ENCODE peak calls at places on chromosomes 7 and 10, in seven cellular contexts. P, U, M, X, Z, W and G are unnamed samples.

GRCh38 chr10:21516270-21517131 is 9.0 kb downstream of the SKIDA1 start:
- DNase-seq in P (peak), U (peak), M (peak), X (no peak), Z (peak), W (peak), G (peak)

GRCh38 chr10:15453462-15453861 is 82.4 kb upstream of the FAM171A1 start:
- DNase-seq in P (no peak), U (no peak), M (no peak), X (no peak), Z (no peak), W (no peak), G (no peak)

GRCh38 chr10:92688927-92689662 is 660 bp upstream of the HHEX start:
- DNase-seq in P (peak), U (peak), M (peak), X (no peak), Z (no peak), W (peak), G (peak)

GRCh38 chr10:16996530-16996964 is 133.1 kb downstream of the CUBN start:
- DNase-seq in P (no peak), U (no peak), M (no peak), X (no peak), Z (no peak), W (peak), G (no peak)

GRCh38 chr7:155811560-155811894 is 736 bp downstream of the SHH start:
- DNase-seq in P (peak), U (no peak), M (no peak), X (no peak), Z (no peak), W (no peak), G (no peak)

GRCh38 chr10:29412452-29413004 is 123.7 kb downstream of the LYZL1 start:
- DNase-seq in P (no peak), U (no peak), M (no peak), X (no peak), Z (no peak), W (peak), G (no peak)

GRCh38 chr7:129433823-129434171 is 435 bp upstream of the STRIP2 start:
- DNase-seq in P (no peak), U (no peak), M (no peak), X (no peak), Z (no peak), W (no peak), G (no peak)

GRCh38 chr7:37045786-37046185 is 321.5 kb upstream of the AOAH start:
- DNase-seq in P (no peak), U (no peak), M (no peak), X (no peak), Z (no peak), W (peak), G (no peak)

GRCh38 chr7:17613338-17614041 is 315.0 kb downstream of the AHR start:
- DNase-seq in P (no peak), U (no peak), M (no peak), X (no peak), Z (no peak), W (no peak), G (no peak)

GRCh38 chr10:49606981-49607535 is 3.1 kb upstream of the SLC18A3 start:
- DNase-seq in P (peak), U (peak), M (peak), X (no peak), Z (peak), W (peak), G (peak)

GRCh38 chr10:116728526-116729096 is 13.8 kb downstream of the HSPA12A start:
- DNase-seq in P (no peak), U (no peak), M (no peak), X (no peak), Z (no peak), W (peak), G (no peak)

GRCh38 chr10:11775412-11775811 is 33.2 kb downstream of the ECHDC3 start:
- DNase-seq in P (no peak), U (no peak), M (no peak), X (no peak), Z (no peak), W (no peak), G (no peak)

GRCh38 chr10:35607475-35608316 is 2.6 kb downstream of the GJD4 start:
- DNase-seq in P (no peak), U (no peak), M (no peak), X (no peak), Z (no peak), W (peak), G (no peak)

GRCh38 chr7:16491148-16491547 is 25.6 kb upstream of the SOSTDC1 start:
- DNase-seq in P (no peak), U (no peak), M (no peak), X (no peak), Z (no peak), W (no peak), G (no peak)

DNA sequence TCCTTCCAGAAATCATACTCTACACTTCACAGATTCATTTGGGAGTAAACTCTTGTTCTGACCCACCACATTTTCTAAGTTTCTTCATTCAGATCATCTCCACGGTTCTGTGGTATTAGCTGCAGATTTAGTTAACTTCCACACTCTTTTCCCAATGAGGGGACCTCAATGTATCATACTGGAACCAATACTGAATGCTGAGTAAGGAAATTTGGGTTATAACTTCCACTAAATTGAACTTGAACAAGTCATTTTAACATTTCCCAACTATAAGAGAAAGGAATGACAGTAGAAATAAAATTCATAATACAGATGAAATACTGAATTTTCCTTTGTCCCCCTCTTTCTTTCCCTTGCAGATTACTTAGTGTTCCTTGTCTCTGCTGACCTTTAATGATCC is 131.4 kb downstream of the VPS41 start:
- DNase-seq in P (no peak), U (no peak), M (no peak), X (no peak), Z (no peak), W (no peak), G (no peak)
- H3K4me3 ChIP-seq in P (no peak), U (no peak), M (no peak), X (no peak), Z (no peak), W (no peak), G (no peak)

DNA sequence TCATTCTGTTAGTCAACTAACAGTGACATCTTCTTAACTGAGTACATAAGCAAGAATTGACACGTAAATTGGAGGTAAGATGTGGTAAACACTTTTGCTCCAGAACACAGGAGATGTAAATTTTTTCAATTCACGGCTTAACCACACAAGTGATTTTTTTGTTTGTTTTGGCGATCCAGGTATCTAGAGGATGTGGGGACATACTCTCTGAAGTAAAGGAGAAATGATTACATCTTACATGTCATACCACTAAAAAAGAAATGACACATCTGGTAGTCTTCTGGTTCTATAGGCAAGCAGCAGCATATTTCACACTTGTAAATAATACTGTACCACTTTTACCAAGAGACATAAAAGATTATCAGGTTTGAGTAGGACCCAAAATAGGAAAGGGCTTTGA is 200.3 kb upstream of the ZWINT start:
- DNase-seq in P (no peak), U (no peak), M (no peak), X (no peak), Z (no peak), W (no peak), G (no peak)
- H3K4me3 ChIP-seq in P (no peak), U (no peak), M (no peak), X (no peak), Z (no peak), W (no peak), G (no peak)

GRCh38 chr10:110208614-110209398 is 1.4 kb downstream of the MXI1 start:
- DNase-seq in P (peak), U (peak), M (peak), X (no peak), Z (no peak), W (peak), G (peak)

GRCh38 chr10:110206988-110207804 is at the start of gene MXI1:
- DNase-seq in P (peak), U (peak), M (peak), X (no peak), Z (no peak), W (peak), G (peak)

GRCh38 chr10:110203500-110204455 is 3.6 kb upstream of the MXI1 start:
- DNase-seq in P (peak), U (no peak), M (no peak), X (no peak), Z (no peak), W (no peak), G (no peak)

GRCh38 chr10:110207805-110208613 is 604 bp downstream of the MXI1 start:
- DNase-seq in P (peak), U (peak), M (peak), X (no peak), Z (peak), W (peak), G (peak)

DNA sequence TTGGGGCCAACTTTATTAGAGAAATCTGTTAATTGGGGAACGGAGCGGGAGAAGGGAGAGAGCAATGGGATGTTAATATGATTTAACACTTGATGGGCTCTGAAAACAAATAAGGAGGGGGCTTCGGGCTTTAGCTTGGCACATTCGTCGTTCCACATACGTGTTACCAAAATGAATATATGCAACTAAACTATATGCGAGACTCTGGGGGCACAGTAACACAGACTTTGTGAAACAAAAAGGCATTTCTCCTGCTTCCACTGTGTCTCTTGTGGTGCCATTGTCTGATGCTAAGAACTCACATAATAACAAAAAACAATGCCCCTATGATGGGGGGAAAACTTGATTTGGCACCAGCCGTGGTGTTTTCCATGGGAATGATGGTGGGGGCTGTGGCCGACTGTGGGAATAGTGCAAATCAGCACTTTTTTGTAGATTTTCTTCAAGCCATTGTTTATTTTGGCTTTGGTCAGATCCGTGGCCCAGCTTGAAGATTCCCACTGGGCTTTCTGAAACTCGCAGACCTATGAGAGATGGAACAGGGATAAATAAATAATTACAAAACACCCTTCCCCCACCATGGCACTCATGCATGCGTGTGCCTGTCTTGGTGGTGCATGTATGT is 2.2 kb upstream of the MXI1 start:
- DNase-seq in P (no peak), U (no peak), M (no peak), X (no peak), Z (no peak), W (no peak), G (no peak)
- H3K4me3 ChIP-seq in P (no peak), U (no peak), M (no peak), X (no peak), Z (no peak), W (no peak), G (no peak)

GRCh38 chr7:132464740-132465139 is 111.5 kb downstream of the PLXNA4 start:
- DNase-seq in P (no peak), U (no peak), M (no peak), X (no peak), Z (no peak), W (peak), G (no peak)
- H3K4me3 ChIP-seq in P (no peak), U (no peak), M (no peak), X (no peak), Z (no peak), W (no peak), G (no peak)

DNA sequence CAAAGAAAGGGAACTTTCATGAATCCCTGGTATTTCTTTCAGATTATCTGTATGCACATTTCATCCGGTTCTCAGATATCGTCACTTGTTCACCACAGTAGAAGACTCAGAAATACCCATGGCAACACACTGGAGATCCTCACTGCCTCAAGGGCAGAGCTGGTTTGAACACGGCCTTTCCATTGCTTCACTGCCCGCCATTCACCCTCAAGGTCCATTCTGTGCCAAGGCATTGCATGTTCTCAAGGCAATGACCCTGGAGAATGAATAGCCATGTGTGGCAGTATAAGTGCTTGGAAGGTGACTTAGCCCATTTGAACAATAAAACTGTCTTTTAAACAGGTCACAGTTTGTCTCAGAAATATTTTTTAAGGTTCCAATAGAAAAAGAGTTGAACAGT is 606.5 kb downstream of the IPMK start:
- DNase-seq in P (no peak), U (no peak), M (no peak), X (no peak), Z (no peak), W (no peak), G (no peak)
- H3K4me3 ChIP-seq in P (no peak), U (no peak), M (no peak), X (no peak), Z (no peak), W (no peak), G (no peak)